ENCODE peak calls at places on chromosomes 1 and 21, in seven cellular contexts. L, G, T, R, B, H and D are unnamed samples. For H3K4me1, the result is how much of the 10 kb centered on the place peaks cover.

GRCh38 chr1:111032295-111032897 is 68.7 kb upstream of the LRIF1 start:
- DNase-seq in G (no peak), L (peak), T (no peak), R (peak), B (peak), H (peak), D (peak)

GRCh38 chr1:57889686-57890360 is 466.0 kb upstream of the DAB1 start:
- DNase-seq in H (no peak), R (no peak), L (no peak), B (no peak), T (no peak), G (no peak), D (no peak)

GRCh38 chr1:217917277-217917887 is 286.2 kb downstream of the SPATA17 start:
- DNase-seq in G (no peak), L (no peak), T (no peak), B (no peak), H (no peak), R (no peak), D (no peak)

GRCh38 chr1:58620259-58620658 is 43.2 kb upstream of the TACSTD2 start:
- DNase-seq in B (no peak), L (no peak), H (peak), R (no peak), G (no peak), T (peak), D (no peak)

GRCh38 chr1:119885903-119886783 is 10.2 kb downstream of the ADAM30 start:
- DNase-seq in G (no peak), B (peak), H (peak), R (peak), L (no peak), T (peak), D (peak)

GRCh38 chr1:232968965-232969364 is 18.6 kb downstream of the NTPCR start:
- DNase-seq in H (no peak), R (no peak), G (no peak), B (peak), L (no peak), T (no peak), D (no peak)

GRCh38 chr1:89022167-89022959 is at the start of gene GBP3:
- DNase-seq in B (peak), H (no peak), R (peak), G (no peak), T (no peak), L (no peak), D (peak)

GRCh38 chr21:21397464-21397863 is 399.3 kb downstream of the NCAM2 start:
- DNase-seq in T (no peak), H (no peak), R (no peak), L (no peak), G (no peak), B (no peak), D (no peak)

GRCh38 chr1:37338658-37339057 is 135.7 kb upstream of the ZC3H12A start:
- DNase-seq in B (no peak), R (no peak), T (no peak), H (no peak), L (no peak), G (no peak), D (no peak)

GRCh38 chr1:28329395-28330153 is 734 bp downstream of the MED18 start:
- DNase-seq in L (no peak), T (peak), H (peak), R (peak), B (peak), G (no peak), D (peak)

GRCh38 chr1:226482196-226482595 is 66.4 kb upstream of the STUM start:
- DNase-seq in T (no peak), L (no peak), H (no peak), G (no peak), R (no peak), B (no peak), D (no peak)

GRCh38 chr1:181501612-181502011 is 18.3 kb downstream of the CACNA1E start:
- DNase-seq in T (no peak), B (no peak), R (no peak), L (no peak), G (no peak), H (no peak), D (no peak)

GRCh38 chr1:81478217-81478616 is 322.5 kb upstream of the ADGRL2 start:
- DNase-seq in B (no peak), G (no peak), L (no peak), H (peak), T (no peak), R (no peak), D (no peak)

GRCh38 chr1:3597599-3597964 is 13.7 kb downstream of the MEGF6 start:
- DNase-seq in G (no peak), L (no peak), H (peak), B (no peak), T (no peak), R (no peak), D (no peak)

GRCh38 chr1:72915581-72915980 is 633.2 kb upstream of the NEGR1 start:
- DNase-seq in T (peak), B (no peak), H (peak), G (no peak), L (no peak), R (no peak), D (no peak)

GRCh38 chr1:197464039-197464438 is 196.0 kb downstream of the CRB1 start:
- DNase-seq in T (no peak), G (no peak), B (peak), R (peak), L (no peak), H (peak), D (peak)

GRCh38 chr1:90718411-90719320 is 1.6 kb upstream of the BARHL2 start:
- DNase-seq in R (no peak), H (peak), T (peak), B (no peak), L (no peak), G (no peak), D (no peak)

GRCh38 chr1:60427194-60427593 is 353.6 kb upstream of the C1orf87 start:
- DNase-seq in L (no peak), T (no peak), G (no peak), B (no peak), R (no peak), H (peak), D (no peak)

GRCh38 chr1:25810341-25811299 is 9.1 kb upstream of the MTFR1L start:
- DNase-seq in L (peak), B (peak), G (peak), H (peak), T (peak), R (peak), D (peak)

GRCh38 chr1:33165809-33166208 is 16.0 kb downstream of the TRIM62 start:
- DNase-seq in H (no peak), G (no peak), B (no peak), R (no peak), T (no peak), L (no peak), D (no peak)

GRCh38 chr1:226050133-226050532 is 12.4 kb upstream of the H3-3A start:
- DNase-seq in R (no peak), L (no peak), G (no peak), B (no peak), H (no peak), T (no peak), D (no peak)

GRCh38 chr1:67682659-67683197 is 2.3 kb upstream of the GADD45A start:
- DNase-seq in T (no peak), B (peak), H (no peak), L (no peak), R (peak), G (no peak), D (peak)

GRCh38 chr1:199226163-199226562 is 587.3 kb downstream of the PTPRC start:
- DNase-seq in L (no peak), H (no peak), G (no peak), B (peak), T (no peak), R (peak), D (no peak)

GRCh38 chr1:111769517-111770146 is 13.9 kb downstream of the DDX20 start:
- DNase-seq in L (peak), H (peak), R (peak), B (peak), T (no peak), G (no peak), D (peak)

GRCh38 chr1:205672929-205673328 is 7.4 kb downstream of the SLC45A3 start:
- DNase-seq in L (no peak), H (no peak), T (no peak), G (no peak), B (no peak), R (no peak), D (no peak)
- H3K4me2 ChIP-seq in L (no peak), H (no peak), T (no peak), G (no peak), B (no peak), R (no peak), D (no peak)

GRCh38 chr1:192232859-192233417 is 74.7 kb downstream of the RGS18 start:
- DNase-seq in B (no peak), R (no peak), H (no peak), T (no peak), G (no peak), L (no peak), D (no peak)

GRCh38 chr1:192243721-192244120 is 73.1 kb upstream of the RGS21 start:
- DNase-seq in B (peak), H (no peak), R (no peak), G (no peak), L (no peak), T (no peak), D (no peak)

GRCh38 chr1:192235127-192235526 is 76.9 kb downstream of the RGS18 start:
- DNase-seq in B (peak), H (no peak), R (no peak), L (no peak), T (no peak), G (no peak), D (no peak)

GRCh38 chr1:192238421-192238820 is 78.4 kb upstream of the RGS21 start:
- DNase-seq in R (no peak), H (peak), L (no peak), T (no peak), B (no peak), G (no peak), D (no peak)
- H2AK5ac ChIP-seq in R (no peak), H (no peak), L (no peak), T (no peak), B (no peak), G (no peak), D (no peak)

DNA sequence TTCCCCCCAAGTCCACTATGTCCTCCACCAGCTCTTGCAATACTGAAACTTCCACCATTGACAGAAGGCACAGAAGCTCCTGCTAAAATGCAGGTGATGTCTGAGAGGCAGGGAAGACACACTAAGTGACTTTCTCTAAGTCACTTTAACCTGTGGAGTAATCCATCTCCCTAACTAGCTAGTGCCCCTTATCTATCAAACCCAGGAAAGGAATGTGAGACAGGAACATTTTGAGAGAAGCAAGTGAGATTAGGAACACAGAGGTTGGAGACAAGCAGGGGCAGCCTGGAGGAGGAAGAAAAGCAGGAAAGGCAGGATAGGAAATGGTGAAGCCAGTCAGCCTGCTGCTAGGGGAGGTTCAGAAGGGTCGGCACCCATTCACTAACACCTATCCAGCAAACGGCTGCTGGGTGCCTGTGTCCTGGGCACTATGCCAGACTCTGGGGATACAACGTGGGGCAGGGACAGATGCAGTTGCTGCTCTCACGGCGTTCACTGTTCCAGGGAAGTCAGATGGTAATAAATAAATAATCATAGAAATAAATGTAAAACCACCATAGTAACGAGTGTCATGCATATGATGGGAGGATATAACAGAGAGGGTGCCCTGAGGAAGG is 7.0 kb downstream of the GPA33 start:
- DNase-seq in H (peak), T (no peak), R (no peak), L (no peak), B (no peak), G (no peak), D (no peak)
- H3K4me1 ChIP-seq in H (under half), T (under half), R (under half), L (under half), B (under half), G (under half), D (under half)

DNA sequence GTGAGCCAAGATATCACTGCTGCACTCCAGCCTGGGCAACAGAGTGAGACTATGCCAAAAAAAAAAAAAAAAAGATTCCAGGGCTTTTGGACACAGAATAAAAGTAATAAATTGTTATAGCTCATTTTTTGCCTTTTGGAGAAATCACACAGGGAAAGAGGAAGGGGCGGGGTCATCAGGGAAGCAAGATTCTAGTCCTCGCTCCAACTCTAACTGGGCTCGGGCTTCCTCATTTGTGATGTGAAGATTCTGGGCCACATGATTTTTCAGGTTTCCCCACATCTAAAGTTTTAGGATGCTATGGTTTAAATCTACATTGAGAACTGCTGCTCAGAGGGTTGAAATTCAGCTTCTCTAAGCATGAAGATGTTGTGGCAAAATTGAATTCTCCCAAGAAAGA is 179.3 kb upstream of the PLXNA2 start:
- DNase-seq in R (no peak), L (no peak), T (no peak), G (no peak), B (no peak), H (no peak), D (no peak)
- H3K4me2 ChIP-seq in R (no peak), L (no peak), T (no peak), G (no peak), B (no peak), H (no peak), D (no peak)

GRCh38 chr1:222461941-222462340 is 86.0 kb downstream of the HHIPL2 start:
- DNase-seq in B (no peak), L (no peak), T (no peak), G (no peak), R (peak), H (no peak), D (no peak)
- H2AK5ac ChIP-seq in B (no peak), L (no peak), T (no peak), G (no peak), R (no peak), H (no peak), D (no peak)

DNA sequence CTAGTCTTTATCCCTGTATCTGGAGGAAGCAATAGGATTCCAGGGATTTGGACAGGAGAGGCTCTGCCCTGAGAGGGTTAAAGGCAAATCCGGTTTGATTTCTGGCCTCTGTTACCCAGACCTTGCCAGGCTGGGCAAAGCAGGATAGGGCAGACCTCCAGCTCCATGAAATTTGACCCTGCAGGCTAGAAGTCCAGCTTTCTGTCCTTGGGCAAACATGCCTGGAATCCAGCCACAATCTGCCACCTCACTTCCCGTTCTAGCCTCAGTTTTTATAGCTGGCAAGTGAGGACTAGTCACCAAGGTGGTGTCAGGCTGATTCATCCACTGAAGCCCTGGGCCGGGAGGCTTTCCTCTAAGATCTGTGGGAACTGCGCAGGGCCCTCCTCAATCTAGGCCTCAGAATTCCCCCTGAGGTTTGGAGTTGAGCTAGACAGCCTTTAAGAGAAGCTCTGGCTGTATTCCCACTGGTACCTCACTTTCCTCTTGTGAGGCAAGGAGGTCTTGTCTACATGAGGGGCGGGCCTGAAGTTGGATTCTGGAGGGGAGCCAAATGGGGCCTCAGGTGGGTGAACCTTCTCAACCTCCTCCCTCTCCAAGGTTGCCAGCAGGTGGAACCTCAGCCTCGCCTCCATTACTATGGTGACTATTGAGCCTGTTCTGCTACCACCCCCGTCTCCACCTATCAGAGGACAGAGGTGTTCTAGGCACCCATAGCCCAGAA is 7.0 kb upstream of the P3R3URF start:
- DNase-seq in B (peak), R (peak), T (peak), L (no peak), G (no peak), H (no peak), D (peak)
- H3K4me1 ChIP-seq in B (under half), R (under half), T (under half), L (under half), G (under half), H (under half), D (under half)